ENCODE peak calls at places on chromosomes 3 and 15, in nine cellular contexts. E is left kidney; Y is activated gamma-delta T cell treated with Interleukin-2 at 50 U/mL for 16 hours; T is HTR-8/SVneo; L is fibroblast of pulmonary artery; X is stimulated activated CD4-positive, alpha-beta T cell treated with anti-CD3 and anti-CD28 coated beads, TNF-alpha, amount 100 ng/mL, for 4 hours; C is posterior vena cava; N is HS-5; S is AG04450. U is an unnamed sample.

GRCh38 chr3:48952510-48953118 is 34.0 kb downstream of the ARIH2 start:
- DNase-seq in E (peak), Y (peak), T (no peak), L (peak), X (peak), C (no peak), N (no peak), S (no peak), U (no peak)

GRCh38 chr15:31975446-31976229 is 54.7 kb upstream of the CHRNA7 start:
- DNase-seq in E (peak), Y (no peak), T (no peak), L (peak), X (no peak), C (no peak), N (no peak), S (no peak), U (no peak)

GRCh38 chr15:64667736-64668161 is 107.6 kb downstream of the RBPMS2 start:
- DNase-seq in E (no peak), Y (no peak), T (no peak), L (peak), X (no peak), C (no peak), N (peak), S (peak), U (no peak)

GRCh38 chr15:40567111-40567510 is 2.0 kb upstream of the RPUSD2 start:
- DNase-seq in E (no peak), Y (no peak), T (no peak), L (peak), X (no peak), C (no peak), N (no peak), S (no peak), U (no peak)

GRCh38 chr3:113354307-113354706 is 87.0 kb downstream of the CFAP44 start:
- DNase-seq in E (no peak), Y (no peak), T (no peak), L (peak), X (no peak), C (no peak), N (no peak), S (no peak), U (no peak)

GRCh38 chr15:70227122-70227521 is 129.4 kb upstream of the TLE3 start:
- DNase-seq in E (peak), Y (no peak), T (no peak), L (no peak), X (no peak), C (no peak), N (no peak), S (no peak), U (no peak)

GRCh38 chr3:105458518-105459215 is 92.0 kb downstream of the ALCAM start:
- DNase-seq in E (no peak), Y (no peak), T (no peak), L (peak), X (no peak), C (no peak), N (no peak), S (no peak), U (no peak)

GRCh38 chr3:173733029-173733652 is 335.6 kb downstream of the NLGN1 start:
- DNase-seq in E (peak), Y (no peak), T (no peak), L (peak), X (no peak), C (no peak), N (no peak), S (peak), U (no peak)

U was measured in NCI-H1436.